ENCODE peak calls at places on chromosome 3, in four cellular contexts. J is adrenal gland; B is A673; Z is CD8-positive, alpha-beta T cell. U is an unnamed sample.
A peak's percentile ranks its signal among the peaks of the same experiment; 100 is the strongest.

GRCh38 chr3:119315600-119316312 is 21.6 kb downstream of the ARHGAP31 start:
- DNase-seq in B (no peak), Z (no peak), J (no peak), U (no peak)

GRCh38 chr3:143234521-143234920 is 115.0 kb downstream of the CHST2 start:
- DNase-seq in Z (no peak), B (no peak), J (no peak), U (no peak)

GRCh38 chr3:51715231-51716058 is 8.6 kb downstream of the GRM2 start:
- DNase-seq in J (no peak), Z (no peak), B (no peak), U (no peak)

GRCh38 chr3:49133226-49133951 is 539 bp upstream of the LAMB2 start:
- DNase-seq in B (peak; percentile 82), J (peak; percentile 86), Z (no peak), U (peak; percentile 95)

GRCh38 chr3:66489577-66489976 is 11.2 kb downstream of the LRIG1 start:
- DNase-seq in J (no peak), B (no peak), Z (no peak), U (no peak)

GRCh38 chr3:186057594-186057993 is 51.3 kb downstream of the ETV5 start:
- DNase-seq in Z (no peak), J (peak; percentile 15), B (peak; percentile 38), U (no peak)

GRCh38 chr3:31092748-31093607 is 198.5 kb upstream of the GADL1 start:
- DNase-seq in B (peak; percentile 36), J (no peak), Z (no peak), U (peak; percentile 20)

GRCh38 chr3:59388555-59389280 is 338.9 kb upstream of the CFAP20DC start:
- DNase-seq in Z (no peak), B (no peak), J (no peak), U (no peak)

GRCh38 chr3:97138914-97139541 is 324.6 kb downstream of the EPHA6 start:
- DNase-seq in J (no peak), Z (no peak), B (peak; percentile 0), U (no peak)

GRCh38 chr3:134874737-134875413 is 79.8 kb downstream of the EPHB1 start:
- DNase-seq in Z (no peak), J (no peak), B (no peak), U (no peak)

GRCh38 chr3:177726807-177727206 is 529.5 kb upstream of the TBL1XR1 start:
- DNase-seq in J (no peak), B (no peak), Z (no peak), U (no peak)

GRCh38 chr3:127694467-127695215 is 21.9 kb downstream of the ABTB1 start:
- DNase-seq in J (peak; percentile 88), B (peak; percentile 54), Z (peak; percentile 49), U (peak; percentile 57)

GRCh38 chr3:47512416-47513124 is 942 bp downstream of the ELP6 start:
- DNase-seq in B (no peak), J (peak; percentile 29), Z (peak; percentile 37), U (peak; percentile 59)

GRCh38 chr3:140545756-140546155 is 132.1 kb upstream of the TRIM42 start:
- DNase-seq in B (no peak), J (no peak), Z (no peak), U (no peak)

GRCh38 chr3:151329368-151329767 is at the start of gene P2RY13:
- DNase-seq in Z (no peak), J (no peak), B (no peak), U (no peak)

GRCh38 chr3:79521221-79521848 is 246.5 kb downstream of the ROBO1 start:
- DNase-seq in B (peak; percentile 73), J (no peak), Z (no peak), U (no peak)

GRCh38 chr3:61679103-61679502 is 117.7 kb downstream of the PTPRG start:
- DNase-seq in Z (no peak), B (no peak), J (no peak), U (no peak)

GRCh38 chr3:185527364-185527763 is 25.0 kb downstream of the LIPH start:
- DNase-seq in B (no peak), Z (no peak), J (peak; percentile 16), U (no peak)

GRCh38 chr3:172658344-172659245 is 52.3 kb downstream of the NCEH1 start:
- DNase-seq in B (peak; percentile 63), Z (no peak), J (peak; percentile 79), U (no peak)

GRCh38 chr3:64084640-64085039 is 61.3 kb upstream of the PSMD6 start:
- DNase-seq in B (no peak), J (no peak), Z (no peak), U (no peak)

GRCh38 chr3:71026634-71027578 is 556.6 kb downstream of the FOXP1 start:
- DNase-seq in J (no peak), B (no peak), Z (no peak), U (no peak)

GRCh38 chr3:170007031-170007663 is 30.6 kb upstream of the GPR160 start:
- DNase-seq in Z (peak; percentile 26), J (peak; percentile 71), B (no peak), U (no peak)

GRCh38 chr3:114212646-114213045 is 24.7 kb downstream of the ZNF80 start:
- DNase-seq in B (no peak), Z (no peak), J (no peak), U (no peak)
- H3K4me1 ChIP-seq in B (peaks cover 11% of the 10 kb centered on the region), Z (peaks cover 52% of the 10 kb centered on the region), J (no peaks in the 10 kb centered on the region), U (peaks cover 2% of the 10 kb centered on the region)

DNA sequence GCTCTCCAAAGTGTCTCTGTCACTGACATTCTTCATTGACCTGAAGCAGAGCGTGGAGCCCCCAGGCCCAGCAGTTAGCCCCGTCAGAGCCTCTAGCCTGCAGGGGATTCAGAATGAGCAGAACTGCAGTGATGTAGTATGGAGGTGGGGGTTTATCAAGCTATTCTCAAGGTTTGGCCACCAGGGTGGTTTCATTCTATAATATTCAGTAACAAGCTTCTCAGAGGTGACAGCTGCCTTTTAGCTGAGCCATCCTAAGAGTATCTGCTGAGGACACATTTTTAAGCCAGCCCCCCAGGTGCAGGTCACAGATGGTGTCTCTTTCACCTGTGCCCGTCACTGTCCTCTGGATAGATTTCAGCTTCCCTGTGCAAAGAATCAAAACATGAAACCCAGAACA is 31.9 kb downstream of the CMTM7 start:
- DNase-seq in J (no peak), B (no peak), Z (no peak), U (no peak)
- H3K27ac ChIP-seq in J (no peak overlapping the region), B (no peak overlapping the region), Z (peak overlapping the region; percentile 35), U (no peak overlapping the region)

GRCh38 chr3:101851072-101851471 is 1.8 kb downstream of the NFKBIZ start:
- DNase-seq in J (no peak), B (peak; percentile 10), Z (no peak), U (no peak)
- H3K4me3 ChIP-seq in J (peak overlapping the region; percentile 84), B (peak overlapping the region; percentile 89), Z (peak overlapping the region; percentile 92), U (peak overlapping the region; percentile 88)

GRCh38 chr3:37456791-37457190 is 282.4 kb upstream of the LRRFIP2 start:
- DNase-seq in Z (no peak), B (no peak), J (no peak), U (no peak)
- H3K4me1 ChIP-seq in Z (no peaks in the 10 kb centered on the region), B (peaks cover 57% of the 10 kb centered on the region), J (peaks cover 49% of the 10 kb centered on the region), U (peaks cover 29% of the 10 kb centered on the region)